ENCODE peak calls at places on chromosome 14, in six cellular contexts. F, L, I, E, N and M are unnamed samples.

GRCh38 chr14:30983858-30984257 is 41.6 kb upstream of the AP4S1 start:
- DNase-seq in F (no peak), N (no peak), I (no peak), E (no peak), L (no peak), M (no peak)

GRCh38 chr14:88592016-88592415 is 29.2 kb downstream of the ZC3H14 start:
- DNase-seq in I (no peak), E (no peak), L (no peak), N (no peak), F (no peak), M (no peak)

GRCh38 chr14:21070083-21070609 is at the start of gene ARHGEF40:
- DNase-seq in F (no peak), L (peak), N (peak), I (peak), E (peak), M (no peak)

GRCh38 chr14:42224053-42224888 is 617.6 kb downstream of the LRFN5 start:
- DNase-seq in N (peak), I (peak), E (peak), L (peak), F (peak), M (peak)

GRCh38 chr14:38098074-38098846 is 109.4 kb upstream of the SSTR1 start:
- DNase-seq in E (no peak), L (peak), I (peak), N (no peak), F (no peak), M (no peak)

GRCh38 chr14:75504411-75504810 is 17.9 kb upstream of the BATF start:
- DNase-seq in L (no peak), N (no peak), E (no peak), F (no peak), I (no peak), M (no peak)

GRCh38 chr14:100239200-100239839 is 376 bp downstream of the YY1 start:
- DNase-seq in F (peak), I (peak), L (no peak), E (no peak), N (peak), M (peak)

GRCh38 chr14:56195219-56195618 is 77.0 kb downstream of the PELI2 start:
- DNase-seq in L (no peak), I (no peak), N (no peak), E (no peak), F (no peak), M (no peak)

GRCh38 chr14:91745329-91745728 is 13.4 kb upstream of the CATSPERB start:
- DNase-seq in F (no peak), I (no peak), E (no peak), L (no peak), N (no peak), M (no peak)

GRCh38 chr14:103194256-103195045 is 71.2 kb downstream of the TNFAIP2 start:
- DNase-seq in F (no peak), L (no peak), I (no peak), E (no peak), N (no peak), M (peak)

GRCh38 chr14:42112108-42112507 is 505.4 kb downstream of the LRFN5 start:
- DNase-seq in F (no peak), E (no peak), N (no peak), I (peak), L (peak), M (no peak)

GRCh38 chr14:64738306-64738879 is 34.2 kb downstream of the PLEKHG3 start:
- DNase-seq in F (no peak), N (no peak), I (no peak), L (no peak), E (no peak), M (no peak)

GRCh38 chr14:98886982-98887381 is 385.0 kb downstream of the BCL11B start:
- DNase-seq in N (no peak), E (no peak), I (no peak), F (no peak), L (no peak), M (no peak)

GRCh38 chr14:52235434-52235833 is 32.1 kb upstream of the PTGDR start:
- DNase-seq in I (no peak), F (no peak), N (no peak), E (no peak), L (no peak), M (no peak)

GRCh38 chr14:81298122-81298521 is 77.4 kb upstream of the GTF2A1 start:
- DNase-seq in I (no peak), N (no peak), L (no peak), E (no peak), F (no peak), M (no peak)

GRCh38 chr14:95713596-95714371 is at the start of gene TCL1A:
- DNase-seq in N (no peak), L (no peak), F (no peak), I (no peak), E (no peak), M (no peak)

GRCh38 chr14:52069617-52070431 is 965 bp upstream of the NID2 start:
- DNase-seq in N (no peak), F (no peak), E (no peak), L (peak), I (no peak), M (peak)

GRCh38 chr14:89457007-89457406 is 40.0 kb upstream of the FOXN3 start:
- DNase-seq in N (no peak), I (no peak), E (no peak), F (no peak), L (no peak), M (no peak)